ENCODE peak calls at places on chromosome 21, in nine cellular contexts. M is CD8-positive, alpha-beta T cell; S is heart right ventricle; D is heart left ventricle; B is tibial nerve; R is left lung; I is effector memory CD4-positive, alpha-beta T cell; F is naive thymus-derived CD4-positive, alpha-beta T cell; N is endodermal cell. G is an unnamed sample. For H3K36me3, the result is how much of the 10 kb centered on the place peaks cover.

GRCh38 chr21:20997633-20998455 is at the start of gene NCAM2:
- DNase-seq in S (peak), N (peak), R (peak), B (peak), M (peak), I (peak), F (peak), D (peak), G (peak)

GRCh38 chr21:29233611-29234540 is 64.8 kb upstream of the BACH1 start:
- DNase-seq in R (no peak), D (no peak), F (no peak), S (no peak), M (no peak), N (no peak), I (no peak), B (no peak), G (no peak)

GRCh38 chr21:45123440-45123839 is 49.1 kb downstream of the ADARB1 start:
- DNase-seq in I (no peak), M (no peak), D (no peak), N (no peak), B (no peak), R (no peak), S (no peak), F (no peak), G (no peak)

GRCh38 chr21:36080386-36080785 is 10.6 kb downstream of the CBR1 start:
- DNase-seq in R (no peak), S (no peak), M (no peak), B (no peak), F (no peak), I (no peak), N (no peak), D (no peak), G (no peak)

GRCh38 chr21:43826623-43826974 is 37.2 kb downstream of the RRP1 start:
- DNase-seq in R (no peak), D (no peak), S (no peak), N (no peak), B (no peak), M (no peak), F (no peak), I (no peak), G (no peak)

GRCh38 chr21:37670883-37671282 is 245.4 kb downstream of the KCNJ6 start:
- DNase-seq in R (no peak), F (no peak), S (no peak), N (no peak), I (no peak), M (no peak), D (no peak), B (no peak), G (peak)

GRCh38 chr21:41677671-41678015 is 89.2 kb downstream of the RIPK4 start:
- DNase-seq in M (no peak), F (no peak), I (no peak), N (peak), S (no peak), B (no peak), R (no peak), D (no peak), G (no peak)

GRCh38 chr21:37758997-37759396 is 157.3 kb downstream of the KCNJ6 start:
- DNase-seq in R (peak), S (no peak), F (no peak), D (peak), B (no peak), I (no peak), N (peak), M (no peak), G (peak)

GRCh38 chr21:8993284-8993942 is 1528.0 kb upstream of the TPTE start:
- DNase-seq in N (no peak), D (no peak), M (no peak), B (no peak), R (no peak), I (no peak), F (no peak), S (no peak), G (no peak)

GRCh38 chr21:36040389-36040788 is 19.9 kb downstream of the SETD4 start:
- DNase-seq in S (no peak), F (no peak), B (no peak), M (no peak), I (no peak), N (no peak), R (no peak), D (no peak), G (no peak)

GRCh38 chr21:27201197-27201596 is 234.3 kb upstream of the ADAMTS5 start:
- DNase-seq in M (no peak), F (no peak), R (no peak), B (no peak), S (no peak), I (no peak), D (no peak), N (no peak), G (peak)

GRCh38 chr21:41283211-41283818 is 33.3 kb upstream of the FAM3B start:
- DNase-seq in D (peak), S (peak), B (peak), M (peak), R (no peak), F (peak), I (peak), N (peak), G (peak)

GRCh38 chr21:44082648-44083436 is 24.4 kb upstream of the PWP2 start:
- DNase-seq in N (no peak), R (no peak), F (no peak), M (no peak), B (no peak), I (no peak), S (no peak), D (no peak), G (no peak)

GRCh38 chr21:28111151-28111619 is 881.5 kb downstream of the LTN1 start:
- DNase-seq in B (peak), N (no peak), D (peak), I (no peak), S (peak), M (no peak), R (peak), F (no peak), G (peak)

GRCh38 chr21:20004353-20004752 is 993.9 kb upstream of the NCAM2 start:
- DNase-seq in M (no peak), R (no peak), S (peak), B (no peak), N (no peak), I (no peak), D (no peak), F (no peak), G (no peak)

GRCh38 chr21:28790335-28790734 is 202.3 kb downstream of the LTN1 start:
- DNase-seq in S (no peak), M (no peak), F (no peak), D (no peak), I (no peak), B (no peak), N (no peak), R (no peak), G (no peak)

GRCh38 chr21:37226356-37226920 is 40.7 kb downstream of the VPS26C start:
- DNase-seq in R (no peak), N (no peak), M (no peak), D (no peak), I (no peak), F (no peak), B (no peak), S (no peak), G (no peak)

GRCh38 chr21:23950344-23950743 is 1656.9 kb downstream of the MRPL39 start:
- DNase-seq in B (no peak), R (no peak), I (no peak), S (no peak), M (no peak), D (no peak), F (no peak), N (no peak), G (no peak)

GRCh38 chr21:23955130-23955873 is 1652.0 kb downstream of the MRPL39 start:
- DNase-seq in F (no peak), I (no peak), N (no peak), D (no peak), S (no peak), R (no peak), M (no peak), B (no peak), G (no peak)

GRCh38 chr21:23949493-23949892 is 1657.8 kb downstream of the MRPL39 start:
- DNase-seq in F (no peak), N (no peak), D (no peak), B (no peak), M (no peak), R (no peak), S (no peak), I (no peak), G (no peak)

GRCh38 chr21:23952269-23952668 is 1655.0 kb downstream of the MRPL39 start:
- DNase-seq in M (no peak), F (no peak), D (no peak), B (no peak), S (no peak), R (no peak), N (no peak), I (no peak), G (no peak)

DNA sequence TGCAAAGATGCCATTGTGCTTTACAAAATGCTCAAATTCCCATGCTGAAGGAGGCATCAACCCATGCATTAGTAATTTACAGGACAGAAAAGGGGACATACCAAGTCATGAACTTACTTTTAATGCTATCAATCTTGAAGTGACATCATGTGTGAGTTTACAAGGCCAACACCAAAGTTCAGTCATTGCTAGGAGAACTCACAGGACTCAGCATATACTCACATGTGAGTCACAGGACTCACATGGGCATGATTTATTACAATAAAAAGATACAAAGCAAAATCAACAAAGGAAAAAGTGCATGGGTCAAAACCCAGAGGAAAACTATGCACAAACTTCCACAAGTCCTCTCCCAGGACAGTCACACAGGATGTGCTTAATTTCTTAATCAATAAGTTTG is 1656.0 kb downstream of the MRPL39 start:
- DNase-seq in B (no peak), M (no peak), R (no peak), I (no peak), F (no peak), D (no peak), N (no peak), S (no peak), G (peak)
- H3K27ac ChIP-seq in B (no peak), M (no peak), R (no peak), I (no peak), F (no peak), D (no peak), N (no peak), S (no peak), G (no peak)

GRCh38 chr21:32380940-32381339 is 11.9 kb downstream of the URB1 start:
- DNase-seq in F (no peak), R (no peak), S (no peak), B (no peak), D (no peak), N (no peak), M (no peak), I (no peak), G (no peak)

GRCh38 chr21:32383812-32384211 is 9.0 kb downstream of the URB1 start:
- DNase-seq in N (no peak), S (no peak), B (no peak), D (no peak), I (no peak), F (no peak), R (no peak), M (no peak), G (no peak)

GRCh38 chr21:32381571-32381970 is 11.2 kb downstream of the URB1 start:
- DNase-seq in R (no peak), M (no peak), I (no peak), D (no peak), B (no peak), S (no peak), N (no peak), F (no peak), G (no peak)

GRCh38 chr21:32378956-32379355 is 13.9 kb downstream of the URB1 start:
- DNase-seq in S (peak), R (no peak), D (peak), F (no peak), B (no peak), I (no peak), N (no peak), M (no peak), G (no peak)

DNA sequence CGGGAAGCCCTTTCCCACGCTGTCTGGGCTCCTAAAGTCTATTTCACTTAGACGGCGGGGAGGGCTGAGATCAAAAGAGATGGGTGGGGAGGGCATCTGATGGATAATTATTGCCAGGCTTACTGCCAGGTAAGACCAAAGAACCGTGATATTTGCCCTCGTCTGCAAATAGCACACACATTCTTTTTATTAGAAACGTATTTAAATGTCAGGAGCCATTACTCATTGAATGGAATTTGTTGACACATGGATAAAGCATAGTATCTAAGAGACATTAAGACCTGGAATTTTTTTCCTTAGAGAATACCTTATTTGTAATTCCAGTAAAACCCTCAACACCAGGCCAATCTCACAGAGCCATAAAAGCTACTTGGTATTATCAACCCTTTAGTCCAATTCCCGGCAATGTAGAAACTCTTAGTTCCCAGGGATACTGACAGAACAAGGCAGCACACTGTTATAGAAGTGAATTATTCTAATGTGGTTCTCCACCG is 10.7 kb downstream of the URB1 start:
- DNase-seq in R (no peak), F (no peak), I (no peak), N (no peak), S (no peak), D (no peak), M (no peak), B (no peak), G (no peak)
- H3K36me3 ChIP-seq in R (half or more), F (half or more), I (half or more), N (half or more), S (half or more), D (half or more), M (under half), B (under half), G (half or more)

GRCh38 chr21:38938343-38938742 is 132.6 kb downstream of the ETS2 start:
- DNase-seq in N (peak), F (peak), D (no peak), I (no peak), B (no peak), S (no peak), R (no peak), M (no peak), G (peak)

GRCh38 chr21:38937286-38937790 is 131.6 kb downstream of the ETS2 start:
- DNase-seq in B (no peak), D (no peak), N (no peak), I (no peak), S (no peak), R (no peak), M (no peak), F (no peak), G (no peak)

GRCh38 chr21:38933731-38934130 is 128.0 kb downstream of the ETS2 start:
- DNase-seq in S (no peak), D (no peak), R (no peak), F (no peak), N (no peak), B (no peak), M (no peak), I (no peak), G (no peak)

GRCh38 chr21:38937844-38938243 is 132.1 kb downstream of the ETS2 start:
- DNase-seq in B (no peak), F (no peak), M (no peak), R (no peak), D (no peak), I (no peak), N (no peak), S (no peak), G (no peak)

DNA sequence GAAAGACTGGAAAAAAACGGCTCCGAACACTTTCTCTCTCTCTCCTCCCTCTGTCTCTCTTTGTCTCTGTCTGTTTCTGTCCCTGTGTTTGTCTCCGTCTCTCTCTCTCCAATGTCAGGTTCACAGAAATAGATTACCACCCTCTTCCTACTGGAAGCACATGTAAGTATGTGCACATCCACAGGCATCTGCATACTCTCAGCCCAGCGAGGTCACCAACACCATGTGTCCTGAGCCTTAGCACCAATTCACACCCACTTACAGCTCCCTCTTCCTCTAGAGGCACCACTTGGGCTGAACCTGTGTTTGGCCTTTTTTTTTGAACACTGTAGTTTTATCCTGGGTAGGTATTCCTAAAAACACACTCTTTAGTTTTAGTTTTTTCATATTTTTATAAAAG is 130.5 kb downstream of the ETS2 start:
- DNase-seq in S (no peak), F (no peak), M (no peak), D (no peak), R (no peak), N (peak), B (no peak), I (no peak), G (no peak)
- H3K27ac ChIP-seq in S (no peak), F (no peak), M (no peak), D (no peak), R (no peak), N (no peak), B (no peak), I (no peak), G (no peak)

GRCh38 chr21:25764065-25764464 is 29.3 kb downstream of the GABPA start:
- DNase-seq in N (no peak), I (no peak), F (no peak), B (no peak), R (no peak), D (no peak), S (no peak), M (no peak), G (no peak)
- H3K36me3 ChIP-seq in N (half or more), I (half or more), F (half or more), B (under half), R (half or more), D (half or more), S (half or more), M (under half), G (under half)

GRCh38 chr21:46181953-46182547 is 2.2 kb downstream of the SPATC1L start:
- DNase-seq in S (no peak), M (no peak), F (no peak), R (no peak), I (no peak), B (no peak), D (no peak), N (peak), G (no peak)

GRCh38 chr21:46179708-46180078 is 4.6 kb downstream of the SPATC1L start:
- DNase-seq in N (no peak), D (no peak), S (no peak), F (no peak), B (no peak), R (no peak), I (no peak), M (no peak), G (no peak)

GRCh38 chr21:46181436-46181835 is 2.8 kb downstream of the SPATC1L start:
- DNase-seq in D (no peak), F (no peak), S (no peak), B (no peak), I (no peak), N (no peak), M (no peak), R (no peak), G (no peak)

GRCh38 chr21:46180079-46180722 is 4.1 kb downstream of the SPATC1L start:
- DNase-seq in S (no peak), D (no peak), N (peak), I (no peak), B (no peak), F (no peak), R (no peak), M (no peak), G (no peak)

GRCh38 chr21:46180778-46181391 is 3.4 kb downstream of the SPATC1L start:
- DNase-seq in M (no peak), N (peak), F (no peak), R (no peak), S (no peak), I (no peak), B (no peak), D (no peak), G (no peak)
- H3K27ac ChIP-seq in M (no peak), N (no peak), F (no peak), R (no peak), S (no peak), I (no peak), B (no peak), D (no peak), G (no peak)

DNA sequence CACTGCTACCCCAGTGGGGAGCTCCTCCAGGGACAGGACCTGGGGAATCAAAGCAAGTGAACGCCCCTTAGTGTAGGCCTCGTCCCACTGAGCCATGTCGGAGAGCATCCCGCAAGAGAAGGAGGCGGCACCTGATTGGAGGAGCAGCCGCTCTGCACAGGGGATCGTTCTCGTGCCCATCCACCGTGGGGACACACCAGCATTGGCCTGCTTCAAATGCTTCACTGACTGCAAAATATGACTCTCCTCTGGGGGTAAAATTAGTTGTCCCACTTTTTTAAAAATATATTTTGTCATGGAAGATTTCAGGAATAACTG is 111.0 kb downstream of the PDE9A start:
- DNase-seq in S (no peak), R (no peak), M (no peak), D (no peak), I (no peak), F (no peak), B (no peak), N (no peak), G (no peak)
- H3K36me3 ChIP-seq in S (under half), R (under half), M (under half), D (under half), I (under half), F (half or more), B (under half), N (half or more), G (under half)

GRCh38 chr21:32368386-32368785 is 24.4 kb downstream of the URB1 start:
- DNase-seq in S (no peak), N (no peak), R (no peak), M (no peak), D (no peak), B (no peak), F (no peak), I (no peak), G (peak)
- H3K27ac ChIP-seq in S (peak), N (no peak), R (no peak), M (no peak), D (peak), B (peak), F (no peak), I (no peak), G (peak)

GRCh38 chr21:16004121-16004520 is 274.3 kb downstream of the USP25 start:
- DNase-seq in D (no peak), M (no peak), B (no peak), N (no peak), S (no peak), R (no peak), F (no peak), I (no peak), G (no peak)
- H3K36me3 ChIP-seq in D (under half), M (under half), B (under half), N (under half), S (under half), R (under half), F (under half), I (under half), G (under half)

G was measured in brain microvascular endothelial cell.